ENCODE peak calls at places on chromosomes 12 and 14, in eight cellular contexts. V, R, T, P, I, G, Z and A are unnamed samples.

GRCh38 chr14:95398630-95399547 is 79.2 kb upstream of the CLMN start:
- DNase-seq in P (no peak), I (no peak), R (no peak), Z (peak; percentile 12), G (no peak), T (no peak), V (no peak), A (no peak)

GRCh38 chr12:121787063-121787774 is 6.3 kb downstream of the RHOF start:
- DNase-seq in I (no peak), G (no peak), P (no peak), V (no peak), T (no peak), R (peak; percentile 59), Z (no peak), A (no peak)

GRCh38 chr12:66647034-66647691 is 31.7 kb downstream of the GRIP1 start:
- DNase-seq in P (no peak), T (no peak), R (no peak), V (no peak), Z (no peak), I (no peak), G (no peak), A (no peak)

GRCh38 chr12:111105294-111105693 is 184.9 kb upstream of the MYL2 start:
- DNase-seq in Z (no peak), V (no peak), I (no peak), G (no peak), R (no peak), P (no peak), T (no peak), A (no peak)

GRCh38 chr14:67335781-67336180 is 23.8 kb downstream of the ATP6V1D start:
- DNase-seq in Z (no peak), T (no peak), G (no peak), P (no peak), I (peak; percentile 14), V (no peak), R (no peak), A (no peak)

GRCh38 chr14:73465833-73466532 is 7.6 kb upstream of the NUMB start:
- DNase-seq in V (no peak), P (no peak), T (no peak), I (no peak), R (no peak), Z (no peak), G (no peak), A (no peak)

GRCh38 chr14:106622200-106622745 is 1095.9 kb downstream of the TMEM121 start:
- DNase-seq in I (peak; percentile 87), G (no peak), T (no peak), P (no peak), R (peak; percentile 7), V (no peak), Z (no peak), A (no peak)

GRCh38 chr12:76158518-76159321 is 74.2 kb upstream of the NAP1L1 start:
- DNase-seq in R (peak; percentile 49), Z (peak; percentile 21), G (no peak), I (peak; percentile 9), T (no peak), P (no peak), V (no peak), A (peak; percentile 71)

GRCh38 chr12:9365296-9365695 is 157.1 kb upstream of the PZP start:
- DNase-seq in R (no peak), I (no peak), G (no peak), Z (no peak), T (no peak), P (no peak), V (no peak), A (no peak)

GRCh38 chr12:132907216-132907615 is 19.8 kb upstream of the CHFR start:
- DNase-seq in V (no peak), R (no peak), I (no peak), G (no peak), P (no peak), Z (no peak), T (no peak), A (no peak)

GRCh38 chr12:153080-153746 is 60.7 kb downstream of the SLC6A12 start:
- DNase-seq in Z (peak; percentile 38), V (no peak), G (no peak), P (peak; percentile 80), T (no peak), R (peak; percentile 78), I (peak; percentile 57), A (peak; percentile 59)

GRCh38 chr14:69873877-69874780 is 5.1 kb upstream of the SMOC1 start:
- DNase-seq in Z (no peak), G (no peak), I (no peak), T (no peak), R (no peak), V (no peak), P (no peak), A (no peak)

DNA sequence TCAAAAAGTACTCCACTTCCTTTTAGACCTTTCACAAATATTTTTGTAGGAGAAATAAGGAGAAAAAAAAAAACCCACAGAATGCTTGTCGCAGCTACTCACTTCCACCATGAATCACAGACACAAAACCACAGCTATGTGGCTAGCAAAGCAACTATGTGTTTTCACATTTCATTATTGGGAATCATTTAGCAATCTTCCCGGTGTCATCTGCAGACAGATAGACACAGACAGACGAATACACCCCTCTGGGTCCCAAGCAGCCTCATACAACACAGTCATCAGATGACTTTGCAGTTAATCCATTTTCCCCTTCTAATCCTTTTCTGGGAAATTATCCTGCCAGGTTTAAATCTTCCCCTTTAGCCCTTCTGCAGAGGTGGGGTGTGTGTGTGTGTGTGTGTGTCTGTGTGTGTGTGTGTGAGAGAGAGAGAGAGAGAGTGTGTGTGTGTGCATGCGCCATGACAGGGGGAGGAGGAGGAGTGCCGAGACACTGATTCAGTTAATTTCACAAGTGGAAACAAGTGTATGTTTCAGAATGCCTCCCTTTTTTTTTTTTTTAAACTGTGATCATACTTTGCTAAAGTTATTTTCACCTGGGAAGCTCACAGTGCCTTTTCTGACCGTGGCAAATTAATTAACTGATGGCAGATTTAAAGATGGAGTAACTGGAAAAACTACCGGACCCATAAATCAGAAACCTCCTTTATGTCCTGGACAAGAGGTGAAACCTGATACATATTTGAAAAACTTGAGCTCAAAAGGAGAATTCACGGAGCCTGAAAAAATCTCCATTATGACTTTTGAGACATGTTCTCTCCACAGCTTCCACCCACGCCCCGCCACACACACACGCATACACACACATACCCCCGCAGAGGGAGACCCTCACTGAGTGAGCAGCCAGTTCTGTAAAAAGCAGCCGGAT is 39.9 kb downstream of the LTBP2 start:
- DNase-seq in V (no peak), R (peak; percentile 21), T (peak; percentile 55), Z (peak; percentile 54), I (no peak), G (peak; percentile 21), P (no peak), A (no peak)
- H3K4me3 ChIP-seq in V (no peak overlapping the region), R (no peak overlapping the region), T (no peak overlapping the region), Z (peak overlapping the region; percentile 27), I (no peak overlapping the region), G (no peak overlapping the region), P (peak overlapping the region; percentile 7), A (no peak overlapping the region)

GRCh38 chr14:58085877-58086276 is 66.1 kb downstream of the ARMH4 start:
- DNase-seq in R (no peak), G (no peak), V (no peak), T (no peak), P (no peak), Z (no peak), I (no peak), A (no peak)

GRCh38 chr14:58078471-58078870 is 73.5 kb downstream of the ARMH4 start:
- DNase-seq in T (no peak), R (no peak), V (no peak), Z (no peak), P (no peak), G (no peak), I (no peak), A (no peak)

GRCh38 chr14:58078068-58078467 is 73.9 kb downstream of the ARMH4 start:
- DNase-seq in V (no peak), I (no peak), G (no peak), R (no peak), P (no peak), T (no peak), Z (no peak), A (no peak)

GRCh38 chr14:58082491-58083098 is 69.4 kb downstream of the ARMH4 start:
- DNase-seq in G (no peak), I (no peak), Z (no peak), T (no peak), R (no peak), P (no peak), V (no peak), A (no peak)

GRCh38 chr14:58082011-58082410 is 70.0 kb downstream of the ARMH4 start:
- DNase-seq in G (no peak), I (no peak), T (no peak), R (no peak), P (no peak), Z (no peak), V (no peak), A (no peak)
- TF ChIP-seq CTCF in G (no peak), I (no peak), T (no peak), R (no peak), P (no peak), Z (no peak), V (no peak), A (no peak)

DNA sequence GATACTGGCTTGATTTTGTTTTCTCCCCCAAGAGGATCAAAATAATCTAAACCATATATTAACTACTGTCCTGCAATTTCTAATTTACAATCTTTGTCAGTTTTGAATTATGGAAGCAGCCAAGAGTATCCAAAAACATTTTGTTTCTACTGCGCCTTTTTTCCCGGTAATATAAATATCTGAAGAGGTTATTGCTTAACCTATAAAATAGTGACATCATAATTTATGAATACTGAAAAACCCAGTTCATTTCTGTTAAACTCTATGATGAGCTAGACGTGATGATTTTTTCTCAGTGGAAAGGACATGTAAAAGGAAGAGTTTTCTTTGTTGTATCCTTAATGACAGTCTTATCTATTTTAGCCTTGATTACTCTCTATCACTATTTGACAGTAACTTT is 3.2 kb upstream of the SSPN start:
- DNase-seq in P (no peak), Z (no peak), T (no peak), R (no peak), V (no peak), G (no peak), I (no peak), A (no peak)
- H3K27me3 ChIP-seq in P (no peaks in the 10 kb centered on the region), Z (no peaks in the 10 kb centered on the region), T (no peaks in the 10 kb centered on the region), R (no peaks in the 10 kb centered on the region), V (no peaks in the 10 kb centered on the region), G (no peaks in the 10 kb centered on the region), I (peaks cover 14% of the 10 kb centered on the region), A (peaks cover 2% of the 10 kb centered on the region)

GRCh38 chr14:79602742-79603141 is 608.6 kb downstream of the DIO2 start:
- DNase-seq in R (no peak), V (no peak), P (no peak), G (no peak), I (no peak), T (no peak), Z (no peak), A (no peak)

GRCh38 chr14:79613625-79614024 is 597.7 kb downstream of the DIO2 start:
- DNase-seq in Z (no peak), I (peak; percentile 26), T (no peak), P (no peak), V (no peak), R (no peak), G (no peak), A (no peak)

GRCh38 chr14:79605863-79606262 is 605.4 kb downstream of the DIO2 start:
- DNase-seq in P (no peak), V (no peak), Z (no peak), R (no peak), I (no peak), G (no peak), T (no peak), A (no peak)

DNA sequence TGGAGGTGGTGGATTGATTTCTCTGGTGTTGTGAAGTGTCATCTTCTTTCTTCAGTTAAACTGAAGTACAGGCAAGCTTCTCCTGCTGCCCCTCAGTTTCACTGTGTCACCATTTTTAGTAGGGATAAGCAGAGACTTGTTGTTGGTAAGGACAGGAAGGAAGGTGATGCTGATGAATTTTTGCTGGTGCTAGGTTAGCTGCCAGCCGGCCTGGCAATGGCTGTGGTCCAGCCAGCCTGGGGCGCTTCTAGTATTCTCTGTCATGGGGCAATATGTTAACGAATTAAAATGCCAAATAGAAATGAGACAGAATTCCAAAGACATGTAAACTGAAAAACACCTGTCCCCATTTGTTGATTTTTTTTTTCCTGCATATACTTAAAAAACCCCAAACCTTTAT is 602.9 kb downstream of the DIO2 start:
- DNase-seq in Z (no peak), T (no peak), G (no peak), R (no peak), V (no peak), I (no peak), P (no peak), A (no peak)
- H3K4me3 ChIP-seq in Z (no peak overlapping the region), T (no peak overlapping the region), G (no peak overlapping the region), R (no peak overlapping the region), V (no peak overlapping the region), I (no peak overlapping the region), P (no peak overlapping the region), A (no peak overlapping the region)